ENCODE peak calls at places on chromosomes 7 and 10, in seven cellular contexts. Z is cardiac muscle cell; P is CD4-positive, CD25-positive, alpha-beta regulatory T cell; M is left lung; Q is mesendoderm; V is ovary; L is thoracic aorta. R is an unnamed sample. For H3K27me3, the result is how much of the 10 kb centered on the place peaks cover.

GRCh38 chr10:73910401-73910763 is 550 bp upstream of the PLAU start:
- DNase-seq in Z (no peak), P (no peak), M (no peak), Q (peak), V (no peak), L (no peak), R (no peak)

GRCh38 chr10:104240078-104240477 is 7.9 kb upstream of the CFAP43 start:
- DNase-seq in Z (no peak), P (no peak), M (no peak), Q (no peak), V (no peak), L (no peak), R (no peak)

GRCh38 chr10:33122014-33122788 is 164.2 kb upstream of the ITGB1 start:
- DNase-seq in Z (peak), P (no peak), M (peak), Q (no peak), V (no peak), L (no peak), R (no peak)

GRCh38 chr7:78787854-78788253 is 665.6 kb downstream of the MAGI2 start:
- DNase-seq in Z (no peak), P (no peak), M (no peak), Q (no peak), V (no peak), L (no peak), R (no peak)

GRCh38 chr10:29377333-29377961 is 88.6 kb downstream of the LYZL1 start:
- DNase-seq in Z (peak), P (peak), M (no peak), Q (peak), V (no peak), L (no peak), R (peak)

GRCh38 chr7:35025391-35025870 is 11.9 kb downstream of the DPY19L1 start:
- DNase-seq in Z (no peak), P (no peak), M (no peak), Q (no peak), V (no peak), L (no peak), R (no peak)

GRCh38 chr7:126838194-126838593 is 414.5 kb downstream of the GRM8 start:
- DNase-seq in Z (no peak), P (no peak), M (no peak), Q (no peak), V (no peak), L (no peak), R (no peak)

GRCh38 chr10:16521311-16522016 is at the start of gene C1QL3:
- DNase-seq in Z (peak), P (peak), M (no peak), Q (peak), V (no peak), L (no peak), R (no peak)

GRCh38 chr7:80440908-80441307 is 71.0 kb downstream of the GNAT3 start:
- DNase-seq in Z (peak), P (no peak), M (no peak), Q (no peak), V (no peak), L (no peak), R (no peak)

GRCh38 chr10:6045600-6046457 is 16.3 kb downstream of the IL2RA start:
- DNase-seq in Z (no peak), P (no peak), M (no peak), Q (no peak), V (no peak), L (no peak), R (no peak)

GRCh38 chr10:10366836-10367235 is 650.8 kb upstream of the CELF2 start:
- DNase-seq in Z (no peak), P (no peak), M (no peak), Q (no peak), V (no peak), L (no peak), R (no peak)

GRCh38 chr7:24769014-24769830 is 12.0 kb upstream of the GSDME start:
- DNase-seq in Z (no peak), P (no peak), M (no peak), Q (no peak), V (no peak), L (no peak), R (peak)

GRCh38 chr10:35854661-35855060 is 212.6 kb upstream of the FZD8 start:
- DNase-seq in Z (no peak), P (no peak), M (no peak), Q (no peak), V (no peak), L (no peak), R (no peak)

GRCh38 chr7:66921396-66921917 is 432 bp downstream of the TMEM248 start:
- DNase-seq in Z (peak), P (no peak), M (peak), Q (no peak), V (peak), L (no peak), R (peak)

GRCh38 chr7:74302745-74303221 is 13.6 kb downstream of the CLIP2 start:
- DNase-seq in Z (no peak), P (no peak), M (no peak), Q (no peak), V (no peak), L (no peak), R (no peak)

GRCh38 chr10:75137533-75138438 is 26.3 kb downstream of the SAMD8 start:
- DNase-seq in Z (peak), P (no peak), M (no peak), Q (peak), V (no peak), L (no peak), R (no peak)

GRCh38 chr7:87202208-87202607 is 17.3 kb downstream of the TMEM243 start:
- DNase-seq in Z (no peak), P (no peak), M (no peak), Q (no peak), V (no peak), L (no peak), R (no peak)

GRCh38 chr7:46772740-46773139 is 809.2 kb downstream of the TNS3 start:
- DNase-seq in Z (no peak), P (no peak), M (no peak), Q (no peak), V (no peak), L (no peak), R (no peak)

GRCh38 chr10:78909268-78909667 is 159.5 kb upstream of the ZMIZ1 start:
- DNase-seq in Z (no peak), P (no peak), M (no peak), Q (no peak), V (no peak), L (no peak), R (no peak)

GRCh38 chr10:78911533-78912340 is 157.0 kb upstream of the ZMIZ1 start:
- DNase-seq in Z (no peak), P (no peak), M (no peak), Q (no peak), V (peak), L (no peak), R (no peak)

GRCh38 chr10:78910886-78911285 is 157.9 kb upstream of the ZMIZ1 start:
- DNase-seq in Z (no peak), P (no peak), M (no peak), Q (no peak), V (peak), L (no peak), R (no peak)

GRCh38 chr10:78910021-78910420 is 158.7 kb upstream of the ZMIZ1 start:
- DNase-seq in Z (no peak), P (no peak), M (no peak), Q (no peak), V (no peak), L (no peak), R (no peak)

GRCh38 chr10:78910476-78910875 is 158.3 kb upstream of the ZMIZ1 start:
- DNase-seq in Z (no peak), P (no peak), M (no peak), Q (no peak), V (peak), L (no peak), R (no peak)
- H3K27me3 ChIP-seq in Z (under half), P (under half), M (under half), Q (under half), V (under half), L (under half), R (under half)

DNA sequence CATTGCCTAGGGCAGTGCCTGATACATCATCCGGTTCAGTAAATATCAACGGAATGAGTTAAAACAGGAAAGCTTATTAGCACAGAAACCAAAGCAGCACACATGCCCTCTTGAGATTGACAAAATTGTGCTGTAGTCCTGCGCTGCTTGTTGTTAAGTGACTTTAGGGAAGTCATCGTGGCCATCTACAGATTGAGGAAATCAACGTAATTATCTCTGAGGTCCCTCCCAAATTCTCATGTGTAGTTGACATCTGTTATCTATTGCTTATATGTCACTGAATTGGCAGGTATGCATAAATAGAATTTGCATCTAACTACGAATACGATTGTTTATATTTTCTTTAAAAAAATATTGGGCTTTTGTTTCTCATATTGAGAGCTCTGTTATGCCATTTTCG is 3.5 kb upstream of the GNB2 start:
- DNase-seq in Z (no peak), P (no peak), M (no peak), Q (no peak), V (no peak), L (no peak), R (no peak)
- H3K27me3 ChIP-seq in Z (under half), P (under half), M (under half), Q (under half), V (under half), L (under half), R (under half)

DNA sequence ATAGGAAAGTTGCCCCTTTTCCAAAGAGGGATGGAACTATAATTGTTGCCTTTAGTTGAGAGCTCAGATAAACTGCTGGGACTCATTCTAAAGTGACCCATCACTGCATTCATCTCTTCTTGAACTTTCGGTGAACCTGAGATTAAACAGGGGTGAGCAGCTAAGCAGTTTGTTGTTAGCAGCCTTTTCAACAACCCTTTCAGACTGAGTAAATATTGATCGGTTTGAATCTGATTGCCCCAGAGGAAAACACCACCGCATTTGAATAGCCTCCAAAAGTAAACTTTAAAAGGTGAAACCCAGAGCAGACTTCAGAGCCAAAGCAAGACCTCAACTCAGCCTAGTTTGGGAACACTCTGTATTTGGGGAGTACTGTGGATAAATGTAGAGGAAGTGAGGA is 4.7 kb downstream of the HOXA1 start:
- DNase-seq in Z (no peak), P (no peak), M (no peak), Q (no peak), V (no peak), L (no peak), R (no peak)
- H3K27me3 ChIP-seq in Z (half or more), P (under half), M (under half), Q (half or more), V (under half), L (under half), R (under half)

DNA sequence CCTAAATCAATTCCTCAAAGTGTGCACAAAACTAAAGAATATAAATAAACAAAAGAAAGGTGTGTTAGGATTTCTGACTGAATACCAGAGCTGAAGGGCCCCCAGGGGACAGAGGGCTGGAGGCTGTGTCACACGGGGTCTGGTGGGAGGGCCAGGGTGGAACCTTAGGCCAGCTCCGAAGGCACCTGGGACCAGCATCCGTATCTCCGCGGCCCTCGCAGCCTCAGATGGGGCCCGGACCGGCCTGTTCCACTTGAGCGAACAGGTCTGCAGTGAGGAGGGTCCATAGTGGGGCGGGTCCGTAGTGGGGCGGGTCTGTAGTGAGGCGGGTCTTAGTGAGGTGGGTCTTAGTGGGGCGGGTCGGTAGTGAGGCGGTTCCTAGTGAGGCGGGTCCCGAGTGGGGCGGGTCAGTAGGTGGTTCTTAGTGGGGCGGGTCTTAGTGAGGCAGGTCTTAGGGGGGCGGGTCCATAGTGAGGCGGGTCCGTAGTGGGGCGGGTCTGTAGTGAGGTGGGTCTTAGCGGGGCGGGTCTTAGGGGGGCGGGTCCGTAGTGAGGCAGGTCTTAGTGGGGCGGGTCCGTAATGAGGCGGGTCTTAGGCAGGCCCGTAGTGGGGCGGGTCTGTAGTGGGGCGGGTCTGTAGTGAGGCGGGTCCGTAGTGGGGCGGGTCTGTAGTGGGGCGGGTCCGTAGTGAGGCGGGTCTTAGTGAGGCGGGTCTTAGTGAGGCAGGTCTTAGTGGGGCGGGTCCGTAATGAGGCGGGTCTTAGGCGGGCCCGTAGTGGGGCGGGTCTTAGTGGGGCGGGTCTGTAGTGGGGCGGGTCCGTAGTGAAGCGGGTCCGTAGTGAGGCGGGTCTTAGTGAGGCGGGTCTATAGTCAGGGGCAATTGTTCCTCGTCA is 15.1 kb downstream of the GPR146 start:
- DNase-seq in Z (peak), P (no peak), M (peak), Q (peak), V (no peak), L (no peak), R (peak)
- H3K27me3 ChIP-seq in Z (under half), P (under half), M (under half), Q (under half), V (under half), L (under half), R (under half)

GRCh38 chr7:116395125-116395791 is 104.3 kb upstream of the CAV2 start:
- DNase-seq in Z (peak), P (no peak), M (no peak), Q (peak), V (peak), L (no peak), R (no peak)

GRCh38 chr7:116399808-116400207 is 99.7 kb upstream of the CAV2 start:
- DNase-seq in Z (peak), P (no peak), M (no peak), Q (peak), V (no peak), L (no peak), R (no peak)

GRCh38 chr7:116400526-116400925 is 99.0 kb upstream of the CAV2 start:
- DNase-seq in Z (no peak), P (no peak), M (no peak), Q (no peak), V (no peak), L (no peak), R (no peak)

GRCh38 chr7:116401711-116402110 is 97.8 kb upstream of the CAV2 start:
- DNase-seq in Z (no peak), P (no peak), M (no peak), Q (no peak), V (no peak), L (no peak), R (no peak)

DNA sequence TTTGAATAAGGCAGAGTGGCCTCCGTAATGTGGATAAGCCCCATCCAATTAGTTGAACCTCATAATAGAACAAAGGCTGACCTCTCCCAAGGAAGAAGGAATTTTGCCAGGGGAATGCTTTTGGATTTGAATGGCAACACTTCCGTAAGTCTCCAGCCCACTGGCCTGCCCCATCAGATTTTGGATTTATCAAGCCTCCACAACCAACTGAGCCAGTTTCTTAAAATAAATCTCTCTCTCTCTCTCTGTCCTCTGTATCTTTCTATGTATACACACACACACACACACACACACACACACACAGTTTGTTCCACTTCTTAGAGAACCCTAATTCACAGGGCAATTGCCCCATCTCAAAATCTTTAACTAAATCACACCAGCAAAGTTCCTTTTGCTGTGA is 100.9 kb upstream of the CAV2 start:
- DNase-seq in Z (no peak), P (no peak), M (no peak), Q (no peak), V (no peak), L (no peak), R (no peak)
- H3K27me3 ChIP-seq in Z (under half), P (under half), M (under half), Q (under half), V (under half), L (under half), R (under half)

GRCh38 chr7:156928406-156928747 is 21.1 kb upstream of the NOM1 start:
- DNase-seq in Z (no peak), P (no peak), M (no peak), Q (no peak), V (no peak), L (no peak), R (no peak)
- H3K27me3 ChIP-seq in Z (under half), P (under half), M (under half), Q (under half), V (under half), L (under half), R (under half)

GRCh38 chr7:151914051-151914450 is 37.1 kb upstream of the PRKAG2 start:
- DNase-seq in Z (no peak), P (no peak), M (no peak), Q (no peak), V (no peak), L (no peak), R (no peak)
- H3K27me3 ChIP-seq in Z (under half), P (under half), M (under half), Q (under half), V (under half), L (under half), R (under half)

GRCh38 chr7:27840760-27841364 is 100.9 kb downstream of the TAX1BP1 start:
- DNase-seq in Z (no peak), P (no peak), M (peak), Q (no peak), V (no peak), L (no peak), R (no peak)

GRCh38 chr7:27843584-27844305 is 103.8 kb downstream of the TAX1BP1 start:
- DNase-seq in Z (no peak), P (no peak), M (peak), Q (no peak), V (no peak), L (no peak), R (no peak)

GRCh38 chr7:27842851-27843250 is 102.9 kb downstream of the TAX1BP1 start:
- DNase-seq in Z (no peak), P (no peak), M (no peak), Q (peak), V (no peak), L (no peak), R (no peak)

GRCh38 chr7:27840314-27840713 is 100.4 kb downstream of the TAX1BP1 start:
- DNase-seq in Z (no peak), P (peak), M (peak), Q (no peak), V (no peak), L (no peak), R (no peak)

DNA sequence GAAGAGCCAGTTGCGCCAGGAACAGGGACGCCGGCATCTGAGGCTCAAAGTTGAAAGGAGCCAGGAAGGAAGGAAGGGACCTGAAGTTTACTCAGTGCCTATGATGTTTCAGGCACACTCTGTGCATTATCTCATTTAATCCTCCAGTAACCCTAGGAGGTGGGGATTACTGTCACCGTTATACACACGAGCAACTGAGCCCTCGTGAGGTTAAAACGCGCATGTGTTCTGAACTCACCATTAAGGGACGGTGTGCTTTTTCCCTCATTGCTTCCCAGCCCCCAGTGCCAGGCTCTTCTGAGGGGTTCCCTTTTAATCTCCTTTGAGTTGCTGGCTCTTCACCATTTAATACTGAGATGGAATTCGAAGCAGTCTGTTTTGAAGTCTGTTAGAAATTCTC is 102.1 kb downstream of the TAX1BP1 start:
- DNase-seq in Z (no peak), P (no peak), M (no peak), Q (peak), V (no peak), L (no peak), R (no peak)
- H3K27me3 ChIP-seq in Z (under half), P (under half), M (under half), Q (under half), V (under half), L (under half), R (under half)